ENCODE peak calls at places on chromosomes 13 and 19, in nine cellular contexts. Z is left cardiac atrium; M is stimulated activated CD8-positive, alpha-beta memory T cell treated with anti-CD3 and anti-CD28 coated beads, Interleukin-7, amount 100 ng/mL, for 1 hour; W is HuH-7; A is NCI-H1694 treated with DMSO at 0.1 percent for 48 hours; I is cardiac fibroblast; S is activated naive CD4-positive, alpha-beta T cell treated with anti-CD3 and anti-CD28 coated beads, Interleukin-2, amount 10 ng/mL, durations not matched to agents 7 days and 5 days; H is left ventricle myocardium inferior; B is iris pigment epithelial cell. G is an unnamed sample.

GRCh38 chr19:48330012-48330681 is 4.8 kb downstream of the EMP3 start:
- DNase-seq in S (peak), H (peak), M (peak), A (peak), B (peak), W (peak), Z (peak), I (no peak), G (peak)

GRCh38 chr13:33144358-33144784 is 128.1 kb downstream of the KL start:
- DNase-seq in I (no peak), S (no peak), M (no peak), Z (no peak), W (no peak), A (no peak), B (no peak), H (no peak), G (no peak)

GRCh38 chr13:31869582-31869981 is 130.3 kb downstream of the RXFP2 start:
- DNase-seq in H (no peak), B (no peak), I (no peak), S (no peak), A (no peak), M (no peak), Z (no peak), W (no peak), G (no peak)

GRCh38 chr19:18439025-18439909 is 1.3 kb upstream of the ISYNA1 start:
- DNase-seq in S (no peak), A (no peak), B (peak), W (no peak), H (no peak), M (no peak), Z (no peak), I (peak), G (no peak)

GRCh38 chr13:111210488-111210887 is 95.4 kb downstream of the ARHGEF7 start:
- DNase-seq in W (no peak), M (no peak), Z (no peak), A (no peak), I (peak), H (peak), B (peak), S (no peak), G (peak)

GRCh38 chr13:111472559-111473460 is 152.4 kb downstream of the TEX29 start:
- DNase-seq in B (no peak), H (no peak), A (no peak), M (no peak), W (no peak), Z (no peak), I (no peak), S (no peak), G (no peak)

GRCh38 chr13:112354330-112355273 is 21.6 kb upstream of the SPACA7 start:
- DNase-seq in M (no peak), H (no peak), I (no peak), Z (no peak), S (no peak), B (no peak), W (no peak), A (no peak), G (no peak)

GRCh38 chr13:107835339-107836018 is 379.9 kb downstream of the LIG4 start:
- DNase-seq in I (peak), A (no peak), H (no peak), W (no peak), B (peak), S (no peak), M (no peak), Z (no peak), G (no peak)

GRCh38 chr19:43544077-43544476 is 11.1 kb downstream of the ZNF575 start:
- DNase-seq in Z (no peak), W (no peak), I (no peak), A (no peak), H (no peak), M (no peak), B (no peak), S (no peak), G (no peak)

GRCh38 chr19:8069116-8069973 is 16.8 kb downstream of the CCL25 start:
- DNase-seq in M (no peak), A (peak), Z (no peak), W (no peak), H (no peak), S (peak), I (no peak), B (no peak), G (no peak)

GRCh38 chr19:51566489-51567100 is 4.5 kb upstream of the ZNF175 start:
- DNase-seq in A (no peak), B (no peak), S (no peak), I (no peak), W (no peak), Z (no peak), M (no peak), H (no peak), G (no peak)

GRCh38 chr13:79043208-79043607 is 362.8 kb downstream of the RBM26 start:
- DNase-seq in W (no peak), S (no peak), I (no peak), H (no peak), M (no peak), A (no peak), B (no peak), Z (no peak), G (no peak)

GRCh38 chr13:38213307-38213706 is 136.3 kb upstream of the UFM1 start:
- DNase-seq in Z (no peak), A (no peak), H (no peak), M (no peak), W (no peak), S (no peak), B (peak), I (peak), G (no peak)

GRCh38 chr13:76865996-76866503 is 20.2 kb downstream of the KCTD12 start:
- DNase-seq in A (no peak), W (no peak), H (no peak), M (no peak), S (no peak), B (no peak), Z (no peak), I (no peak), G (no peak)

GRCh38 chr13:66405908-66406802 is 824.0 kb downstream of the PCDH9 start:
- DNase-seq in B (peak), H (no peak), S (no peak), I (peak), M (no peak), A (no peak), W (no peak), Z (no peak), G (no peak)

GRCh38 chr19:17467471-17468301 is 2.6 kb upstream of the SLC27A1 start:
- DNase-seq in M (no peak), W (no peak), S (no peak), A (no peak), B (no peak), Z (no peak), I (no peak), H (no peak), G (no peak)

GRCh38 chr19:55657004-55657747 is 2.3 kb downstream of the U2AF2 start:
- DNase-seq in S (no peak), M (no peak), Z (no peak), W (no peak), H (no peak), I (no peak), A (no peak), B (peak), G (no peak)

GRCh38 chr13:112900691-112901091 is 68.3 kb upstream of the MCF2L start:
- DNase-seq in M (no peak), Z (no peak), H (no peak), B (no peak), W (no peak), S (no peak), I (no peak), A (no peak), G (no peak)

GRCh38 chr19:3818479-3818878 is 32.3 kb upstream of the MATK start:
- DNase-seq in M (no peak), H (no peak), Z (no peak), S (no peak), B (peak), I (no peak), W (no peak), A (no peak), G (no peak)

GRCh38 chr19:16325671-16326400 is 1.2 kb downstream of the KLF2 start:
- DNase-seq in I (peak), W (peak), M (no peak), Z (peak), A (peak), B (no peak), S (peak), H (no peak), G (no peak)

GRCh38 chr19:43642531-43642930 is 2.9 kb upstream of the CADM4 start:
- DNase-seq in W (no peak), S (no peak), I (no peak), B (no peak), A (no peak), Z (no peak), M (no peak), H (no peak), G (no peak)

GRCh38 chr13:30338331-30338851 is 31.0 kb upstream of the KATNAL1 start:
- DNase-seq in M (no peak), W (no peak), A (no peak), Z (no peak), I (no peak), S (no peak), H (no peak), B (peak), G (no peak)

GRCh38 chr13:44801990-44802389 is 187.3 kb downstream of the NUFIP1 start:
- DNase-seq in I (peak), W (no peak), Z (no peak), M (no peak), B (peak), H (no peak), S (no peak), A (no peak), G (no peak)

GRCh38 chr19:13022111-13022858 is 27.0 kb downstream of the NFIX start:
- DNase-seq in M (no peak), A (no peak), I (peak), B (peak), S (no peak), Z (no peak), W (no peak), H (peak), G (peak)

GRCh38 chr19:20928371-20928770 is 5.3 kb downstream of the ZNF85 start:
- DNase-seq in M (no peak), A (no peak), B (peak), S (no peak), Z (no peak), H (no peak), W (no peak), I (peak), G (no peak)

GRCh38 chr19:898663-899062 is 5.4 kb downstream of the RNU6-9 start:
- DNase-seq in B (no peak), S (peak), A (peak), H (no peak), I (no peak), Z (no peak), W (no peak), M (no peak), G (peak)

GRCh38 chr19:3188627-3189596 is 3.2 kb downstream of the NCLN start:
- DNase-seq in Z (peak), W (no peak), B (no peak), I (no peak), A (no peak), M (no peak), H (no peak), S (peak), G (no peak)

GRCh38 chr19:39968789-39969188 is 2.2 kb upstream of the PSMC4 start:
- DNase-seq in B (no peak), I (no peak), Z (no peak), H (no peak), S (no peak), A (no peak), M (no peak), W (no peak), G (no peak)

GRCh38 chr19:33767898-33768413 is 28.7 kb upstream of the KCTD15 start:
- DNase-seq in S (peak), W (peak), A (no peak), Z (no peak), M (no peak), B (peak), H (no peak), I (peak), G (no peak)

GRCh38 chr19:30519607-30520205 is 147.5 kb downstream of the ZNF536 start:
- DNase-seq in Z (no peak), H (no peak), B (no peak), M (no peak), I (no peak), A (no peak), S (no peak), W (no peak), G (no peak)

GRCh38 chr19:44879309-44880065 is 11.6 kb upstream of the TOMM40 start:
- DNase-seq in S (no peak), Z (no peak), H (no peak), A (no peak), M (no peak), B (no peak), W (no peak), I (no peak), G (no peak)

GRCh38 chr13:34458756-34459462 is 483.2 kb upstream of the NBEA start:
- DNase-seq in I (peak), S (no peak), A (no peak), H (peak), Z (no peak), B (no peak), M (no peak), W (no peak), G (no peak)

GRCh38 chr19:23718802-23719201 is 31.8 kb upstream of the ZNF675 start:
- DNase-seq in A (no peak), M (no peak), W (no peak), H (no peak), Z (no peak), I (no peak), S (no peak), B (no peak), G (no peak)

GRCh38 chr19:13539332-13539731 is 33.1 kb upstream of the CACNA1A start:
- DNase-seq in H (no peak), B (no peak), W (no peak), Z (no peak), S (no peak), A (no peak), M (no peak), I (no peak), G (no peak)

GRCh38 chr13:27662738-27663470 is 41.2 kb downstream of the POLR1D start:
- DNase-seq in A (no peak), Z (no peak), H (no peak), M (no peak), B (no peak), W (peak), I (no peak), S (no peak), G (no peak)

GRCh38 chr19:48292798-48293197 is 22.9 kb downstream of the ZNF114 start:
- DNase-seq in A (no peak), H (no peak), B (peak), I (peak), W (no peak), S (no peak), Z (no peak), M (no peak), G (no peak)

GRCh38 chr19:52464798-52465470 is 11.6 kb downstream of the ZNF578 start:
- DNase-seq in W (peak), Z (no peak), B (no peak), I (no peak), M (no peak), A (no peak), H (no peak), S (no peak), G (no peak)

GRCh38 chr19:9352505-9352904 is 10.3 kb upstream of the ZNF177 start:
- DNase-seq in H (no peak), B (no peak), S (no peak), I (no peak), Z (no peak), A (no peak), M (no peak), W (no peak), G (no peak)

GRCh38 chr19:32881766-32882165 is 12.2 kb upstream of the SLC7A9 start:
- DNase-seq in Z (no peak), S (no peak), M (no peak), W (no peak), B (no peak), I (no peak), A (no peak), H (no peak), G (no peak)

G was measured in anterior cingulate cortex.